ENCODE peak calls at places on chromosomes 12 and 14, in four cellular contexts. B is neural progenitor cell, J is WTC11, E is dermis blood vessel endothelial cell. X is an unnamed sample.

GRCh38 chr14:66601932-66602578 is 94.1 kb downstream of the GPHN start:
- DNase-seq in E (no peak), J (no peak), B (no peak), X (no peak)

GRCh38 chr12:25496098-25496587 is 56.9 kb downstream of the LMNTD1 start:
- DNase-seq in J (no peak), E (peak), B (no peak), X (no peak)

GRCh38 chr12:54227376-54227775 is 38.6 kb upstream of the SMUG1 start:
- DNase-seq in E (no peak), B (no peak), J (no peak), X (no peak)

GRCh38 chr14:104865631-104866441 is 768 bp downstream of the CEP170B start:
- DNase-seq in J (peak), B (peak), E (peak), X (peak)

GRCh38 chr12:45674583-45674982 is 54.9 kb upstream of the ARID2 start:
- DNase-seq in J (no peak), B (no peak), E (peak), X (peak)

GRCh38 chr12:26746315-26746714 is 86.7 kb downstream of the ITPR2 start:
- DNase-seq in B (no peak), E (peak), J (no peak), X (no peak)

GRCh38 chr14:67228325-67228984 is 12.8 kb upstream of the PALS1 start:
- DNase-seq in E (no peak), B (no peak), J (no peak), X (no peak)

GRCh38 chr14:34750670-34751069 is 36.3 kb upstream of the CFL2 start:
- DNase-seq in E (peak), J (no peak), B (no peak), X (no peak)

GRCh38 chr12:32708926-32709325 is 29.8 kb downstream of the DNM1L start:
- DNase-seq in J (no peak), E (peak), B (no peak), X (no peak)

GRCh38 chr12:24226745-24227350 is 277.4 kb upstream of the SOX5 start:
- DNase-seq in J (no peak), E (peak), B (no peak), X (no peak)

GRCh38 chr14:95220663-95221231 is 63.4 kb upstream of the DICER1 start:
- DNase-seq in B (peak), E (no peak), J (no peak), X (no peak)

GRCh38 chr14:62445570-62445969 is 599.7 kb downstream of the KCNH5 start:
- DNase-seq in E (no peak), J (no peak), B (peak), X (peak)

GRCh38 chr14:52926994-52927393 is 23.9 kb downstream of the FERMT2 start:
- DNase-seq in J (no peak), E (no peak), B (no peak), X (no peak)

GRCh38 chr12:32454075-32454474 is 54.7 kb downstream of the FGD4 start:
- DNase-seq in E (peak), J (no peak), B (peak), X (peak)

GRCh38 chr14:21467620-21468019 is 9.1 kb downstream of the RAB2B start:
- DNase-seq in B (no peak), J (no peak), E (peak), X (no peak)

GRCh38 chr12:91523831-91524230 is 341.2 kb upstream of the DCN start:
- DNase-seq in E (no peak), B (no peak), J (no peak), X (no peak)

GRCh38 chr12:121057794-121058193 is 18.7 kb upstream of the OASL start:
- DNase-seq in J (no peak), E (no peak), B (no peak), X (no peak)

GRCh38 chr12:79512068-79512467 is 178.7 kb downstream of the PAWR start:
- DNase-seq in B (peak), E (peak), J (peak), X (peak)